ENCODE peak calls at places on chromosomes 11 and 22, in five cellular contexts. B, A, X, I and N are unnamed samples.

GRCh38 chr11:13334068-13334785 is 56.6 kb downstream of the BMAL1 start:
- DNase-seq in B (no peak), A (no peak), X (no peak), I (no peak), N (no peak)

GRCh38 chr11:82945682-82946081 is 44.1 kb downstream of the DDIAS start:
- DNase-seq in B (no peak), A (no peak), X (no peak), I (no peak), N (no peak)

GRCh38 chr11:66586136-66586535 is 6.7 kb downstream of the CCDC87 start:
- DNase-seq in B (no peak), A (no peak), X (no peak), I (no peak), N (no peak)

GRCh38 chr22:22386602-22387385 is 121.7 kb downstream of the ZNF280B start:
- DNase-seq in B (no peak), A (no peak), X (no peak), I (no peak), N (peak; percentile 68)

GRCh38 chr22:17918840-17919239 is 105.5 kb downstream of the MICAL3 start:
- DNase-seq in B (no peak), A (no peak), X (no peak), I (no peak), N (no peak)

GRCh38 chr11:1887451-1888346 is 4.0 kb downstream of the PRR33 start:
- DNase-seq in B (no peak), A (no peak), X (peak; percentile 13), I (no peak), N (no peak)

GRCh38 chr22:17920145-17920605 is 104.2 kb downstream of the MICAL3 start:
- DNase-seq in B (peak; percentile 68), A (no peak), X (no peak), I (no peak), N (peak; percentile 88)

GRCh38 chr11:30365793-30366517 is 43.1 kb downstream of the ARL14EP start:
- DNase-seq in B (no peak), A (no peak), X (no peak), I (no peak), N (no peak)

GRCh38 chr11:14812776-14813175 is 79.3 kb downstream of the CYP2R1 start:
- DNase-seq in B (no peak), A (no peak), X (no peak), I (no peak), N (no peak)

GRCh38 chr11:35619030-35619753 is 932 bp downstream of the FJX1 start:
- DNase-seq in B (peak; percentile 74), A (no peak), X (peak; percentile 66), I (no peak), N (peak; percentile 84)